ENCODE peak calls at places on chromosomes 12 and 14, in five cellular contexts. One of them, this sample, is unnamed.

GRCh38 chr12:131205534-131205933 is 251.8 kb downstream of the ADGRD1 start:
- DNase-seq in NCI-H1417: no peak
- DNase-seq in substantia nigra: no peak
- DNase-seq in ascending aorta: peak; percentile 33
- DNase-seq in NCI-H1092: no peak
- DNase-seq in this sample: no peak

GRCh38 chr12:96235497-96235826 is 41.3 kb downstream of the ELK3 start:
- DNase-seq in NCI-H1417: peak; percentile 38
- DNase-seq in substantia nigra: no peak
- DNase-seq in ascending aorta: no peak
- DNase-seq in NCI-H1092: no peak
- DNase-seq in this sample: no peak

GRCh38 chr12:131989021-131989420 is 39.3 kb downstream of the EP400 start:
- DNase-seq in NCI-H1417: no peak
- DNase-seq in substantia nigra: no peak
- DNase-seq in ascending aorta: no peak
- DNase-seq in NCI-H1092: no peak
- DNase-seq in this sample: no peak

GRCh38 chr12:95881331-95881955 is 22.7 kb downstream of the SNRPF start:
- DNase-seq in NCI-H1417: peak; percentile 64
- DNase-seq in substantia nigra: no peak
- DNase-seq in ascending aorta: no peak
- DNase-seq in NCI-H1092: no peak
- DNase-seq in this sample: no peak

GRCh38 chr12:53599579-53599978 is 26.6 kb downstream of the ATF7 start:
- DNase-seq in NCI-H1417: no peak
- DNase-seq in substantia nigra: no peak
- DNase-seq in ascending aorta: no peak
- DNase-seq in NCI-H1092: no peak
- DNase-seq in this sample: no peak

GRCh38 chr12:71688961-71689570 is 3.2 kb downstream of the TMEM19 start:
- DNase-seq in NCI-H1417: no peak
- DNase-seq in substantia nigra: no peak
- DNase-seq in ascending aorta: no peak
- DNase-seq in NCI-H1092: no peak
- DNase-seq in this sample: no peak

GRCh38 chr12:53218551-53219114 is 11.6 kb upstream of the ITGB7 start:
- DNase-seq in NCI-H1417: no peak
- DNase-seq in substantia nigra: no peak
- DNase-seq in ascending aorta: no peak
- DNase-seq in NCI-H1092: no peak
- DNase-seq in this sample: no peak

GRCh38 chr12:2894961-2895360 is 4.3 kb downstream of the TULP3 start:
- DNase-seq in NCI-H1417: no peak
- DNase-seq in substantia nigra: no peak
- DNase-seq in ascending aorta: no peak
- DNase-seq in NCI-H1092: no peak
- DNase-seq in this sample: no peak

GRCh38 chr12:1842183-1842904 is 22.0 kb downstream of the LRTM2 start:
- DNase-seq in NCI-H1417: no peak
- DNase-seq in substantia nigra: no peak
- DNase-seq in ascending aorta: peak; percentile 50
- DNase-seq in NCI-H1092: no peak
- DNase-seq in this sample: no peak

GRCh38 chr14:101922866-101923265 is 41.5 kb upstream of the DYNC1H1 start:
- DNase-seq in NCI-H1417: no peak
- DNase-seq in substantia nigra: no peak
- DNase-seq in ascending aorta: no peak
- DNase-seq in NCI-H1092: no peak
- DNase-seq in this sample: no peak

GRCh38 chr12:51846911-51847829 is 1.3 kb downstream of the FIGNL2 start:
- DNase-seq in NCI-H1417: peak; percentile 71
- DNase-seq in substantia nigra: no peak
- DNase-seq in ascending aorta: no peak
- DNase-seq in NCI-H1092: no peak
- DNase-seq in this sample: no peak

GRCh38 chr12:87266305-87266704 is 762.9 kb downstream of the C12orf50 start:
- DNase-seq in NCI-H1417: no peak
- DNase-seq in substantia nigra: no peak
- DNase-seq in ascending aorta: no peak
- DNase-seq in NCI-H1092: no peak
- DNase-seq in this sample: no peak

GRCh38 chr14:74275265-74275841 is 27.4 kb downstream of the ABCD4 start:
- DNase-seq in NCI-H1417: peak; percentile 39
- DNase-seq in substantia nigra: no peak
- DNase-seq in ascending aorta: no peak
- DNase-seq in NCI-H1092: no peak
- DNase-seq in this sample: no peak

GRCh38 chr12:82880442-82880901 is 193.8 kb downstream of the TMTC2 start:
- DNase-seq in NCI-H1417: peak; percentile 37
- DNase-seq in substantia nigra: no peak
- DNase-seq in ascending aorta: no peak
- DNase-seq in NCI-H1092: no peak
- DNase-seq in this sample: no peak

GRCh38 chr12:131046813-131047788 is 93.4 kb downstream of the ADGRD1 start:
- DNase-seq in NCI-H1417: no peak
- DNase-seq in substantia nigra: no peak
- DNase-seq in ascending aorta: no peak
- DNase-seq in NCI-H1092: no peak
- DNase-seq in this sample: no peak

GRCh38 chr14:24095196-24096068 is 1.3 kb downstream of the PCK2 start:
- DNase-seq in NCI-H1417: peak; percentile 53
- DNase-seq in substantia nigra: no peak
- DNase-seq in ascending aorta: no peak
- DNase-seq in NCI-H1092: no peak
- DNase-seq in this sample: peak; percentile 7

GRCh38 chr12:4526923-4527546 is 11.7 kb upstream of the RAD51AP1 start:
- DNase-seq in NCI-H1417: peak; percentile 56
- DNase-seq in substantia nigra: no peak
- DNase-seq in ascending aorta: no peak
- DNase-seq in NCI-H1092: no peak
- DNase-seq in this sample: peak; percentile 60

GRCh38 chr12:124395284-124395752 is 100.4 kb downstream of the RFLNA start:
- DNase-seq in NCI-H1417: peak; percentile 96
- DNase-seq in substantia nigra: no peak
- DNase-seq in ascending aorta: no peak
- DNase-seq in NCI-H1092: no peak
- DNase-seq in this sample: no peak

GRCh38 chr14:56660677-56661389 is 81.2 kb downstream of the TMEM260 start:
- DNase-seq in NCI-H1417: peak; percentile 86
- DNase-seq in substantia nigra: no peak
- DNase-seq in ascending aorta: no peak
- DNase-seq in NCI-H1092: no peak
- DNase-seq in this sample: no peak

GRCh38 chr14:22918519-22918808 is 485 bp downstream of the RBM23 start:
- DNase-seq in NCI-H1417: no peak
- DNase-seq in substantia nigra: no peak
- DNase-seq in ascending aorta: no peak
- DNase-seq in NCI-H1092: peak; percentile 59
- DNase-seq in this sample: no peak

GRCh38 chr14:35727764-35728163 is 81.3 kb downstream of the RALGAPA1 start:
- DNase-seq in NCI-H1417: no peak
- DNase-seq in substantia nigra: no peak
- DNase-seq in ascending aorta: no peak
- DNase-seq in NCI-H1092: no peak
- DNase-seq in this sample: no peak

GRCh38 chr12:75635606-75636444 is 124.4 kb upstream of the KRR1 start:
- DNase-seq in NCI-H1417: no peak
- DNase-seq in substantia nigra: no peak
- DNase-seq in ascending aorta: no peak
- DNase-seq in NCI-H1092: no peak
- DNase-seq in this sample: no peak

GRCh38 chr12:52260351-52261210 is 13.9 kb upstream of the KRT86 start:
- DNase-seq in NCI-H1417: peak; percentile 38
- DNase-seq in substantia nigra: no peak
- DNase-seq in ascending aorta: no peak
- DNase-seq in NCI-H1092: no peak
- DNase-seq in this sample: peak; percentile 64

GRCh38 chr12:53355121-53355520 is 19.0 kb upstream of the SP7 start:
- DNase-seq in NCI-H1417: no peak
- DNase-seq in substantia nigra: no peak
- DNase-seq in ascending aorta: no peak
- DNase-seq in NCI-H1092: no peak
- DNase-seq in this sample: no peak

GRCh38 chr14:69321601-69322330 is 61.8 kb downstream of the GALNT16 start:
- DNase-seq in NCI-H1417: no peak
- DNase-seq in substantia nigra: no peak
- DNase-seq in ascending aorta: peak; percentile 49
- DNase-seq in NCI-H1092: no peak
- DNase-seq in this sample: no peak

GRCh38 chr12:75548879-75549278 is 37.5 kb upstream of the KRR1 start:
- DNase-seq in NCI-H1417: peak; percentile 63
- DNase-seq in substantia nigra: no peak
- DNase-seq in ascending aorta: no peak
- DNase-seq in NCI-H1092: no peak
- DNase-seq in this sample: no peak

GRCh38 chr14:32382704-32383103 is 53.6 kb downstream of the AKAP6 start:
- DNase-seq in NCI-H1417: peak; percentile 48
- DNase-seq in substantia nigra: no peak
- DNase-seq in ascending aorta: no peak
- DNase-seq in NCI-H1092: no peak
- DNase-seq in this sample: peak; percentile 29

GRCh38 chr14:105141486-105142281 is 26.9 kb downstream of the JAG2 start:
- DNase-seq in NCI-H1417: no peak
- DNase-seq in substantia nigra: no peak
- DNase-seq in ascending aorta: no peak
- DNase-seq in NCI-H1092: no peak
- DNase-seq in this sample: no peak

GRCh38 chr12:52521581-52522266 is 1.5 kb upstream of the KRT5 start:
- DNase-seq in NCI-H1417: no peak
- DNase-seq in substantia nigra: no peak
- DNase-seq in ascending aorta: peak; percentile 45
- DNase-seq in NCI-H1092: no peak
- DNase-seq in this sample: no peak